ENCODE peak calls at places on chromosomes 2 and 18, in six cellular contexts. X, Q, M, I, P and T are unnamed samples.

GRCh38 chr18:13614701-13615288 is 111.6 kb downstream of the FAM210A start:
- DNase-seq in Q (no peak), M (no peak), X (no peak), I (no peak), P (no peak), T (peak; percentile 58)

GRCh38 chr2:1055014-1055595 is 104.5 kb downstream of the SNTG2 start:
- DNase-seq in Q (no peak), M (peak; percentile 55), I (no peak), X (no peak), P (no peak), T (no peak)

GRCh38 chr2:174325373-174325772 is 9.4 kb upstream of the SP9 start:
- DNase-seq in X (no peak), I (no peak), M (no peak), Q (no peak), P (no peak), T (no peak)

GRCh38 chr2:19857806-19858205 is 44.0 kb downstream of the TTC32 start:
- DNase-seq in P (no peak), Q (no peak), M (no peak), I (no peak), X (no peak), T (no peak)

GRCh38 chr18:14029512-14029911 is 102.7 kb downstream of the ZNF519 start:
- DNase-seq in X (no peak), P (no peak), I (no peak), M (no peak), Q (no peak), T (no peak)

GRCh38 chr2:217981084-217981730 is 21.6 kb downstream of the TNS1 start:
- DNase-seq in Q (no peak), X (no peak), P (no peak), M (no peak), I (no peak), T (peak; percentile 57)

GRCh38 chr2:220562375-220563140 is 935.1 kb downstream of the SLC4A3 start:
- DNase-seq in X (no peak), Q (no peak), P (no peak), I (no peak), M (no peak), T (no peak)

GRCh38 chr2:121617042-121617599 is 32.1 kb downstream of the CLASP1 start:
- DNase-seq in X (no peak), Q (no peak), M (no peak), I (no peak), P (no peak), T (no peak)

GRCh38 chr2:95282458-95282857 is 8.2 kb downstream of the PROM2 start:
- DNase-seq in P (no peak), M (no peak), X (no peak), Q (no peak), I (no peak), T (no peak)

GRCh38 chr2:54572636-54573531 is 116.8 kb downstream of the SPTBN1 start:
- DNase-seq in Q (no peak), P (no peak), X (no peak), I (no peak), M (peak; percentile 41), T (no peak)